ENCODE peak calls at places on chromosomes 1 and 21, in four cellular contexts. Z is prostate gland, T is fibroblast of the aortic adventitia, P is cardiac muscle cell. S is an unnamed sample.

GRCh38 chr1:203650012-203650836 is 23.6 kb downstream of the ATP2B4 start:
- DNase-seq in Z (peak; percentile 53), T (peak; percentile 56), P (peak; percentile 59), S (no peak)

GRCh38 chr21:45471229-45472052 is 66.5 kb downstream of the COL18A1 start:
- DNase-seq in Z (no peak), T (peak; percentile 92), P (no peak), S (peak; percentile 92)

GRCh38 chr1:173056355-173056754 is 5.6 kb upstream of the TNFSF18 start:
- DNase-seq in Z (no peak), T (no peak), P (no peak), S (no peak)

GRCh38 chr1:118918230-118918939 is 69.8 kb downstream of the TBX15 start:
- DNase-seq in Z (no peak), T (no peak), P (no peak), S (no peak)

GRCh38 chr1:195766709-195767108 is 841.5 kb downstream of the KCNT2 start:
- DNase-seq in Z (no peak), T (no peak), P (no peak), S (no peak)

GRCh38 chr21:32389337-32390015 is 3.3 kb downstream of the URB1 start:
- DNase-seq in Z (no peak), T (peak; percentile 39), P (no peak), S (peak; percentile 54)

GRCh38 chr1:150387200-150387599 is 23.3 kb downstream of the RPRD2 start:
- DNase-seq in Z (no peak), T (no peak), P (no peak), S (no peak)

GRCh38 chr1:117930484-117930883 is 945 bp downstream of the WDR3 start:
- DNase-seq in Z (no peak), T (no peak), P (peak; percentile 0), S (no peak)

GRCh38 chr1:111571239-111571638 is 48.4 kb upstream of the RAP1A start:
- DNase-seq in Z (no peak), T (no peak), P (no peak), S (no peak)

GRCh38 chr1:18183477-18183974 is 75.9 kb downstream of the IGSF21 start:
- DNase-seq in Z (no peak), T (no peak), P (no peak), S (no peak)

GRCh38 chr1:167937709-167938010 is 788 bp upstream of the MPC2 start:
- DNase-seq in Z (no peak), T (no peak), P (no peak), S (no peak)

GRCh38 chr21:34609244-34609950 is 5.5 kb downstream of the RCAN1 start:
- DNase-seq in Z (no peak), T (no peak), P (no peak), S (no peak)

GRCh38 chr1:26274801-26275425 is 5.0 kb upstream of the SH3BGRL3 start:
- DNase-seq in Z (no peak), T (no peak), P (no peak), S (peak; percentile 90)

DNA sequence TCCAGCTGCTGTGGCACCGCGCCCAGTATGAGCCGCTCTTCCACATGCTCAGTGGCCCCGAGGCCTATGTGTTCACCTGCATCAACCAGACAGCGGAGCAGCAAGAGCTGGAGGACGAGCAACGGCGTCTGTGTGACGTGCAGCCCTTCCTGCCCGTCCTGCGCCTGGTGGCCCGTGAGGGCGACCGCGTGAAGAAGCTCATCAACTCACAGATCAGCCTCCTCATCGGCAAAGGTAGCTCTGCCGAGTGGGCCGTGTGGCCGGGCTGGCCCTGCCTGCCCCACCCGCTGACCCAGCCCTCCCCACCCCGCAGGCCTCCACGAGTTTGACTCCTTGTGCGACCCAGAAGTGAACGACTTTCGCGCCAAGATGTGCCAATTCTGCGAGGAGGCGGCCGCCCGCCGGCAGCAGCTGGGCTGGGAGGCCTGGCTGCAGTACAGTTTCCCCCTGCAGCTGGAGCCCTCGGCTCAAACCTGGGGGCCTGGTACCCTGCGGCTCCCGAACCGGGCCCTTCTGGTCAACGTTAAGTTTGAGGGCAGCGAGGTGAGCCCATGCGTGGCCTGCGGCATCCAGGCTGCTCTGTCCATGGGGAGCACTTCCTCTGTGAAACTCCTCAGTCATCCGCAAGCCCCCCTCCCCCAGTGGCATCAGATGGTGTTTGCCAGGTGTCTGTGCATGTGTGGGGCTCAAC is 64.2 kb downstream of the PIK3CD start:
- DNase-seq in Z (no peak), T (no peak), P (no peak), S (no peak)
- H3K4me3 ChIP-seq in Z (no peak overlapping the region), T (no peak overlapping the region), P (no peak overlapping the region), S (no peak overlapping the region)

GRCh38 chr1:20483833-20484525 is 2.0 kb downstream of the CAMK2N1 start:
- DNase-seq in Z (no peak), T (peak; percentile 43), P (peak; percentile 39), S (peak; percentile 65)
- H3K4me3 ChIP-seq in Z (peak overlapping the region; percentile 51), T (peak overlapping the region; percentile 79), P (peak overlapping the region; percentile 75), S (peak overlapping the region; percentile 80)

GRCh38 chr1:27393641-27394281 is 1.3 kb downstream of the GPR3 start:
- DNase-seq in Z (no peak), T (no peak), P (no peak), S (no peak)
- H3K4me3 ChIP-seq in Z (no peak overlapping the region), T (no peak overlapping the region), P (no peak overlapping the region), S (no peak overlapping the region)

DNA sequence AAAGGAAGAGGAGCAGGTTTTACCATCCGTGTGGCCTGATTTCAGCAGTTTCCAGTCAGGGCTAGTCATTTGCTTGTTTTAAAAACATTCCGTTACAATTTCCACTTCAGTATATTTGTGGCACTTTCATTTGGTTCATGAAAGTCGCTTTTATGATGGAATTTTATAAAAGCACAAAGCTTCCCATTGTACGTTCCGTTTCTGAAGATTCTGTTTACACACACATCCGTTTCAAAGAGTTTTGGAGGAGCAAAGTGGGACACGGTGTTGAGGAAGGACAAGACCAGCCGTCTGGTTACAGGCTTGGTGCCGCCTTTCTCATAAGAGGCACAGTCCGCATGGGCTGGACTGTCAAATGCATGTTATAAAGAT is 60.4 kb downstream of the FAAP20 start:
- DNase-seq in Z (no peak), T (no peak), P (no peak), S (no peak)
- H3K4me3 ChIP-seq in Z (no peak overlapping the region), T (no peak overlapping the region), P (no peak overlapping the region), S (no peak overlapping the region)

S was measured in cardiac fibroblast.